ENCODE peak calls at places on chromosomes 12 and 14, in four cellular contexts. One of them, this sample, is unnamed. For H3K36me3, the result is how much of the 10 kb centered on the place peaks cover.

GRCh38 chr14:72638021-72638420 is 255.9 kb downstream of the DPF3 start:
- DNase-seq in tibial nerve: no peak
- DNase-seq in endothelial cell of umbilical vein: peak
- DNase-seq in heart right ventricle: no peak
- DNase-seq in this sample: peak

GRCh38 chr12:65643171-65643570 is 181.1 kb upstream of the HMGA2 start:
- DNase-seq in heart right ventricle: no peak
- DNase-seq in tibial nerve: no peak
- DNase-seq in endothelial cell of umbilical vein: no peak
- DNase-seq in this sample: no peak

GRCh38 chr14:55188686-55189295 is 2.6 kb downstream of the DLGAP5 start:
- DNase-seq in tibial nerve: no peak
- DNase-seq in endothelial cell of umbilical vein: peak
- DNase-seq in heart right ventricle: no peak
- DNase-seq in this sample: no peak

GRCh38 chr12:68425998-68426397 is 93.8 kb upstream of the MDM1 start:
- DNase-seq in endothelial cell of umbilical vein: no peak
- DNase-seq in tibial nerve: no peak
- DNase-seq in heart right ventricle: no peak
- DNase-seq in this sample: peak

GRCh38 chr12:42854826-42855225 is 265.3 kb upstream of the PRICKLE1 start:
- DNase-seq in heart right ventricle: no peak
- DNase-seq in tibial nerve: no peak
- DNase-seq in endothelial cell of umbilical vein: no peak
- DNase-seq in this sample: no peak

GRCh38 chr14:36217732-36218131 is 41.2 kb upstream of the PTCSC3 start:
- DNase-seq in tibial nerve: no peak
- DNase-seq in heart right ventricle: no peak
- DNase-seq in endothelial cell of umbilical vein: no peak
- DNase-seq in this sample: no peak

GRCh38 chr12:120684523-120684932 is 2.4 kb upstream of the MLEC start:
- DNase-seq in endothelial cell of umbilical vein: no peak
- DNase-seq in heart right ventricle: no peak
- DNase-seq in tibial nerve: no peak
- DNase-seq in this sample: peak

GRCh38 chr12:93245543-93245942 is 132.2 kb upstream of the NUDT4 start:
- DNase-seq in tibial nerve: no peak
- DNase-seq in endothelial cell of umbilical vein: no peak
- DNase-seq in heart right ventricle: no peak
- DNase-seq in this sample: no peak

GRCh38 chr14:90695997-90696681 is 120.1 kb downstream of the TTC7B start:
- DNase-seq in endothelial cell of umbilical vein: no peak
- DNase-seq in heart right ventricle: no peak
- DNase-seq in tibial nerve: no peak
- DNase-seq in this sample: no peak

GRCh38 chr12:92294676-92295440 is 149.2 kb upstream of the BTG1 start:
- DNase-seq in heart right ventricle: no peak
- DNase-seq in tibial nerve: no peak
- DNase-seq in endothelial cell of umbilical vein: no peak
- DNase-seq in this sample: peak

GRCh38 chr12:69524755-69525509 is 54.7 kb downstream of the FRS2 start:
- DNase-seq in heart right ventricle: no peak
- DNase-seq in endothelial cell of umbilical vein: no peak
- DNase-seq in tibial nerve: no peak
- DNase-seq in this sample: no peak

GRCh38 chr12:109475993-109476806 is 900 bp downstream of the KCTD10 start:
- DNase-seq in endothelial cell of umbilical vein: no peak
- DNase-seq in heart right ventricle: no peak
- DNase-seq in tibial nerve: no peak
- DNase-seq in this sample: no peak

GRCh38 chr14:45359766-45360165 is 106.8 kb upstream of the MIS18BP1 start:
- DNase-seq in endothelial cell of umbilical vein: no peak
- DNase-seq in tibial nerve: no peak
- DNase-seq in heart right ventricle: no peak
- DNase-seq in this sample: no peak

GRCh38 chr14:23146980-23147379 is 27.9 kb upstream of the CEBPE start:
- DNase-seq in heart right ventricle: no peak
- DNase-seq in endothelial cell of umbilical vein: no peak
- DNase-seq in tibial nerve: no peak
- DNase-seq in this sample: no peak

GRCh38 chr12:91804533-91804932 is 341.1 kb downstream of the BTG1 start:
- DNase-seq in endothelial cell of umbilical vein: no peak
- DNase-seq in heart right ventricle: no peak
- DNase-seq in tibial nerve: no peak
- DNase-seq in this sample: peak

GRCh38 chr14:91554535-91555332 is 44.6 kb upstream of the PPP4R3A start:
- DNase-seq in tibial nerve: no peak
- DNase-seq in endothelial cell of umbilical vein: no peak
- DNase-seq in heart right ventricle: no peak
- DNase-seq in this sample: no peak

GRCh38 chr12:724194-724855 is 28.1 kb upstream of the WNK1 start:
- DNase-seq in endothelial cell of umbilical vein: no peak
- DNase-seq in heart right ventricle: no peak
- DNase-seq in tibial nerve: no peak
- DNase-seq in this sample: no peak

GRCh38 chr12:87678453-87678852 is 350.7 kb downstream of the C12orf50 start:
- DNase-seq in tibial nerve: no peak
- DNase-seq in heart right ventricle: no peak
- DNase-seq in endothelial cell of umbilical vein: no peak
- DNase-seq in this sample: peak

GRCh38 chr12:15230751-15231150 is 9.5 kb upstream of the RERG start:
- DNase-seq in heart right ventricle: no peak
- DNase-seq in endothelial cell of umbilical vein: no peak
- DNase-seq in tibial nerve: no peak
- DNase-seq in this sample: no peak

GRCh38 chr14:51327376-51327775 is 87.3 kb downstream of the TMX1 start:
- DNase-seq in endothelial cell of umbilical vein: peak
- DNase-seq in heart right ventricle: no peak
- DNase-seq in tibial nerve: no peak
- DNase-seq in this sample: no peak

GRCh38 chr12:10119072-10119471 is 10.9 kb downstream of the CLEC7A start:
- DNase-seq in endothelial cell of umbilical vein: no peak
- DNase-seq in heart right ventricle: no peak
- DNase-seq in tibial nerve: no peak
- DNase-seq in this sample: no peak

GRCh38 chr14:95674613-95675012 is 11.6 kb upstream of the TCL1B start:
- DNase-seq in tibial nerve: no peak
- DNase-seq in heart right ventricle: no peak
- DNase-seq in endothelial cell of umbilical vein: no peak
- DNase-seq in this sample: no peak

GRCh38 chr14:81453166-81453766 is 53.1 kb upstream of the STON2 start:
- DNase-seq in endothelial cell of umbilical vein: peak
- DNase-seq in heart right ventricle: no peak
- DNase-seq in tibial nerve: peak
- DNase-seq in this sample: peak

GRCh38 chr14:61713724-61714437 is 18.6 kb downstream of the HIF1A start:
- DNase-seq in heart right ventricle: no peak
- DNase-seq in tibial nerve: no peak
- DNase-seq in endothelial cell of umbilical vein: no peak
- DNase-seq in this sample: no peak

GRCh38 chr14:76584271-76584702 is 177.0 kb upstream of the VASH1 start:
- DNase-seq in tibial nerve: no peak
- DNase-seq in endothelial cell of umbilical vein: peak
- DNase-seq in heart right ventricle: no peak
- DNase-seq in this sample: no peak

GRCh38 chr14:58914271-58914855 is 274.1 kb upstream of the DAAM1 start:
- DNase-seq in endothelial cell of umbilical vein: no peak
- DNase-seq in heart right ventricle: no peak
- DNase-seq in tibial nerve: no peak
- DNase-seq in this sample: no peak

GRCh38 chr12:120820885-120821510 is 83.2 kb downstream of the SPPL3 start:
- DNase-seq in heart right ventricle: no peak
- DNase-seq in tibial nerve: no peak
- DNase-seq in endothelial cell of umbilical vein: no peak
- DNase-seq in this sample: no peak

GRCh38 chr14:87725318-87725717 is 267.7 kb downstream of the GALC start:
- DNase-seq in endothelial cell of umbilical vein: no peak
- DNase-seq in tibial nerve: no peak
- DNase-seq in heart right ventricle: no peak
- DNase-seq in this sample: no peak

GRCh38 chr14:49489341-49489740 is 96.8 kb downstream of the RPS29 start:
- DNase-seq in endothelial cell of umbilical vein: no peak
- DNase-seq in heart right ventricle: no peak
- DNase-seq in tibial nerve: no peak
- DNase-seq in this sample: no peak

GRCh38 chr14:24900281-24900868 is 149.6 kb downstream of the STXBP6 start:
- DNase-seq in endothelial cell of umbilical vein: no peak
- DNase-seq in heart right ventricle: no peak
- DNase-seq in tibial nerve: no peak
- DNase-seq in this sample: no peak

GRCh38 chr12:4908694-4909396 is 860 bp upstream of the KCNA1 start:
- DNase-seq in endothelial cell of umbilical vein: no peak
- DNase-seq in heart right ventricle: no peak
- DNase-seq in tibial nerve: no peak
- DNase-seq in this sample: no peak

GRCh38 chr14:67166450-67166853 is 22.8 kb upstream of the GARIN2 start:
- DNase-seq in heart right ventricle: no peak
- DNase-seq in endothelial cell of umbilical vein: peak
- DNase-seq in tibial nerve: no peak
- DNase-seq in this sample: peak

GRCh38 chr12:29249930-29250329 is 100.9 kb downstream of the FAR2 start:
- DNase-seq in tibial nerve: no peak
- DNase-seq in heart right ventricle: no peak
- DNase-seq in endothelial cell of umbilical vein: no peak
- DNase-seq in this sample: no peak

DNA sequence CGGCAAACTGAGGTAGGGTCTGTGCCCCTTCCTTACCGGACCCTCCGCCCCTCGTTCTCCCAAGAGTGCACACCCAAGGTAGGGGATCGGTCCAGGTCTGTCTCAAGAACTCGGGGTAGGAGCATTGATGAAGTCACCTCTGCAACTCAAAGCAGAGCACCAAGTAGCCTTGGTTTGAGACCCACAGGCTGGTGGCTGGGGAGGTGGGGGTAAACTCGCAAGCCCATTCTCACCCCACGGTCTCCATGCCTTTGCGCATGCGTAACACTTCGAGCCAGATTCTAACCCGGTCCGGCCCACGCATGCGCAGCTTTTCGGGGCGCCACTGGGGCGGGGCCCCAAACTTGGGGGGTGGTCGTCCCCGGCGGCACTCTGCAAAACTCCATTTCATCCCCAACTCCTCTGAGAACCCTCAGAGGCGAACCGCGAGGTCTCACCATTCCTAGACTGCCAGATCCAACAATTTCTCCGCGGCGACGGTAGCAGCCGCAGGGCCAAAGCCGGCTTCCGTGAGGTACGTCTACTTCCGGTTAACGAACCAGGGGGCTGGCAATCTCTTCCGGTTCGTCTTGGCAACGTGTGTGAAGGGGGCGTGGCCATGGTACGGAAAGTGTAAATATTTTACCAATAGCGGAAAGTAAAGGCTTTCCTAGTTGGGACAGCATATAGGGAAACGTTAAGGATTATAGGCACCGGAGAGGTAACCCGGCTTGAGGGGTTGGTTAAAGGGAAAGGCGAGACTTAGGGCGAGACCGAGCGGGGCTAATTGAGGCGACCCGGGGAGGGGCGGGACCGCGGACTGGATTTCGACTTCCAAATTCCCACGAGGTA is at the start of gene MCRS1:
- DNase-seq in heart right ventricle: peak
- DNase-seq in tibial nerve: peak
- DNase-seq in endothelial cell of umbilical vein: peak
- DNase-seq in this sample: peak
- H3K36me3 ChIP-seq in heart right ventricle: under half
- H3K36me3 ChIP-seq in tibial nerve: under half
- H3K36me3 ChIP-seq in endothelial cell of umbilical vein: under half
- H3K36me3 ChIP-seq in this sample: under half

DNA sequence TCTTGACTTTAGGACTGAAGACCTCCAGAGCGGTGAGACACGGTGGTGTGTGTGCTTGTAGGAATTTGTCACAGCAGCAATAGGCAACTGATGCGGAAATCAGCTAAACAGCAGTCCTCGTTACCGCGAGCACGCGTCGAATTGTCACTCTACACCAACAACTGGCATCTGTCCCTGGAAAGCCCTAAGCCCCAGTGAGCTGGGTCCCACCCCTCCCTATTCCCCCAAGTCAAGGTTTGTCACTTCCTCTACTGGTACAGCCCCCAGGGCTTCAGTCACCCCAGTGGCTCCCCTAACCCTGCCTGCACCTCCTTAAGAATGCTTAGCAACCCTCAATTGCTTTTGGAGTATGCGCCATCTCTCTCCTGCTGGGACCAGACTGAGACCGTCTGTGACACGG is 173.6 kb downstream of the PIWIL1 start:
- DNase-seq in tibial nerve: no peak
- DNase-seq in heart right ventricle: no peak
- DNase-seq in endothelial cell of umbilical vein: no peak
- DNase-seq in this sample: no peak
- H3K36me3 ChIP-seq in tibial nerve: under half
- H3K36me3 ChIP-seq in heart right ventricle: under half
- H3K36me3 ChIP-seq in endothelial cell of umbilical vein: under half
- H3K36me3 ChIP-seq in this sample: under half

GRCh38 chr12:124802361-124802760 is 61.3 kb downstream of the SCARB1 start:
- DNase-seq in heart right ventricle: no peak
- DNase-seq in endothelial cell of umbilical vein: no peak
- DNase-seq in tibial nerve: no peak
- DNase-seq in this sample: no peak
- H3K36me3 ChIP-seq in heart right ventricle: under half
- H3K36me3 ChIP-seq in endothelial cell of umbilical vein: under half
- H3K36me3 ChIP-seq in tibial nerve: half or more
- H3K36me3 ChIP-seq in this sample: under half

GRCh38 chr12:3673960-3674708 is 78.8 kb downstream of the CRACR2A start:
- DNase-seq in endothelial cell of umbilical vein: no peak
- DNase-seq in heart right ventricle: no peak
- DNase-seq in tibial nerve: no peak
- DNase-seq in this sample: no peak
- H3K36me3 ChIP-seq in endothelial cell of umbilical vein: under half
- H3K36me3 ChIP-seq in heart right ventricle: under half
- H3K36me3 ChIP-seq in tibial nerve: under half
- H3K36me3 ChIP-seq in this sample: under half

GRCh38 chr12:124813782-124814181 is 49.9 kb downstream of the SCARB1 start:
- DNase-seq in heart right ventricle: no peak
- DNase-seq in tibial nerve: no peak
- DNase-seq in endothelial cell of umbilical vein: no peak
- DNase-seq in this sample: no peak
- H3K36me3 ChIP-seq in heart right ventricle: under half
- H3K36me3 ChIP-seq in tibial nerve: half or more
- H3K36me3 ChIP-seq in endothelial cell of umbilical vein: under half
- H3K36me3 ChIP-seq in this sample: under half

DNA sequence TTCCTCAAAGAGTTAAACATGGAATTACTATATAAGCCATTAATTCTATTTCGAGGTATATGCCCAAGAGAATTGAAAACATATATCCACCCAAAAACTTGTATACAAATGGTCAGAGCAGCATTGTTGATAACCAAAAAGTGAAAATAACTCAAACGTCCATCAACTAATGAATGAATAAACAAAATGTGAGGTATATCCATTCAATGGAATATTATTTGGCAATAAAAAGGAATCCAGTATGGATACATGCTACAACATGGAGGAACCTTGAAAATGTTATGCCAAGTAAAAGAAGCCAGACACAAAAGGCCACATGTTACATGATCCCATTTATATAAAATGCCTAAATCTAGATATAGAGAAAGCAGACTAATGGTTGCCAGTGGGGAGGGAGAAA is 36.0 kb downstream of the SLC25A47 start:
- DNase-seq in endothelial cell of umbilical vein: no peak
- DNase-seq in heart right ventricle: no peak
- DNase-seq in tibial nerve: no peak
- DNase-seq in this sample: no peak
- H3K36me3 ChIP-seq in endothelial cell of umbilical vein: under half
- H3K36me3 ChIP-seq in heart right ventricle: half or more
- H3K36me3 ChIP-seq in tibial nerve: half or more
- H3K36me3 ChIP-seq in this sample: half or more